ENCODE peak calls at places on chromosomes 11 and 22, in five cellular contexts. One of them, this sample, is unnamed.

GRCh38 chr22:42172385-42173172 is 42.0 kb upstream of the CYP2D6 start:
- DNase-seq in heart left ventricle: no peak
- DNase-seq in pancreas: no peak
- DNase-seq in endothelial cell: no peak
- DNase-seq in A549: no peak
- DNase-seq in this sample: no peak

GRCh38 chr22:34236527-34236926 is 316.3 kb upstream of the LARGE1 start:
- DNase-seq in heart left ventricle: peak
- DNase-seq in A549: no peak
- DNase-seq in pancreas: no peak
- DNase-seq in endothelial cell: no peak
- DNase-seq in this sample: no peak

GRCh38 chr11:5500391-5500790 is 9.4 kb downstream of the UBQLN3 start:
- DNase-seq in heart left ventricle: no peak
- DNase-seq in A549: no peak
- DNase-seq in endothelial cell: no peak
- DNase-seq in pancreas: no peak
- DNase-seq in this sample: no peak

GRCh38 chr11:126601136-126601535 is 245.7 kb downstream of the ST3GAL4 start:
- DNase-seq in A549: no peak
- DNase-seq in endothelial cell: no peak
- DNase-seq in heart left ventricle: no peak
- DNase-seq in pancreas: no peak
- DNase-seq in this sample: no peak

GRCh38 chr22:17578129-17578754 is 14.9 kb downstream of the SLC25A18 start:
- DNase-seq in A549: no peak
- DNase-seq in endothelial cell: no peak
- DNase-seq in heart left ventricle: peak
- DNase-seq in pancreas: peak
- DNase-seq in this sample: no peak

GRCh38 chr22:48423481-48423901 is 1404.2 kb downstream of the BRD1 start:
- DNase-seq in heart left ventricle: no peak
- DNase-seq in pancreas: no peak
- DNase-seq in A549: no peak
- DNase-seq in endothelial cell: no peak
- DNase-seq in this sample: no peak

GRCh38 chr11:68212421-68213134 is 518 bp downstream of the KMT5B start:
- DNase-seq in endothelial cell: peak
- DNase-seq in heart left ventricle: peak
- DNase-seq in A549: peak
- DNase-seq in pancreas: peak
- DNase-seq in this sample: no peak

GRCh38 chr11:74446445-74446844 is 20.9 kb downstream of the KCNE3 start:
- DNase-seq in pancreas: no peak
- DNase-seq in endothelial cell: no peak
- DNase-seq in A549: no peak
- DNase-seq in heart left ventricle: no peak
- DNase-seq in this sample: no peak

GRCh38 chr22:40534379-40535188 is 101.9 kb downstream of the MRTFA start:
- DNase-seq in A549: no peak
- DNase-seq in heart left ventricle: no peak
- DNase-seq in endothelial cell: no peak
- DNase-seq in pancreas: no peak
- DNase-seq in this sample: no peak

GRCh38 chr11:130166457-130166784 is 6.8 kb downstream of the ST14 start:
- DNase-seq in pancreas: no peak
- DNase-seq in heart left ventricle: no peak
- DNase-seq in endothelial cell: no peak
- DNase-seq in A549: peak
- DNase-seq in this sample: no peak

GRCh38 chr11:47848636-47849155 is 546 bp upstream of the NUP160 start:
- DNase-seq in endothelial cell: no peak
- DNase-seq in pancreas: no peak
- DNase-seq in A549: no peak
- DNase-seq in heart left ventricle: no peak
- DNase-seq in this sample: no peak

GRCh38 chr11:40716344-40717178 is 742.9 kb downstream of the LRRC4C start:
- DNase-seq in A549: no peak
- DNase-seq in endothelial cell: no peak
- DNase-seq in heart left ventricle: no peak
- DNase-seq in pancreas: no peak
- DNase-seq in this sample: no peak

GRCh38 chr11:26187639-26188038 is 144.3 kb upstream of the ANO3 start:
- DNase-seq in endothelial cell: no peak
- DNase-seq in A549: peak
- DNase-seq in pancreas: no peak
- DNase-seq in heart left ventricle: no peak
- DNase-seq in this sample: no peak

GRCh38 chr11:64084146-64084961 is 48.6 kb downstream of the FLRT1 start:
- DNase-seq in heart left ventricle: no peak
- DNase-seq in A549: no peak
- DNase-seq in pancreas: no peak
- DNase-seq in endothelial cell: no peak
- DNase-seq in this sample: no peak

GRCh38 chr11:44096360-44097188 is 1.1 kb downstream of the EXT2 start:
- DNase-seq in endothelial cell: peak
- DNase-seq in pancreas: no peak
- DNase-seq in A549: peak
- DNase-seq in heart left ventricle: no peak
- DNase-seq in this sample: peak

GRCh38 chr11:66420671-66421476 is at the start of gene NPAS4:
- DNase-seq in A549: no peak
- DNase-seq in endothelial cell: no peak
- DNase-seq in pancreas: no peak
- DNase-seq in heart left ventricle: no peak
- DNase-seq in this sample: no peak

GRCh38 chr11:124276081-124276480 is 19.9 kb downstream of the OR8G5 start:
- DNase-seq in pancreas: no peak
- DNase-seq in heart left ventricle: no peak
- DNase-seq in endothelial cell: no peak
- DNase-seq in A549: no peak
- DNase-seq in this sample: no peak

GRCh38 chr11:115208808-115209259 is 295.4 kb downstream of the CADM1 start:
- DNase-seq in heart left ventricle: no peak
- DNase-seq in pancreas: no peak
- DNase-seq in endothelial cell: no peak
- DNase-seq in A549: no peak
- DNase-seq in this sample: no peak

GRCh38 chr11:114090976-114091375 is 31.5 kb downstream of the ZBTB16 start:
- DNase-seq in endothelial cell: no peak
- DNase-seq in pancreas: no peak
- DNase-seq in A549: no peak
- DNase-seq in heart left ventricle: no peak
- DNase-seq in this sample: no peak

GRCh38 chr11:35567737-35568465 is 42.5 kb upstream of the PAMR1 start:
- DNase-seq in A549: peak
- DNase-seq in heart left ventricle: no peak
- DNase-seq in endothelial cell: no peak
- DNase-seq in pancreas: no peak
- DNase-seq in this sample: no peak

GRCh38 chr11:128153697-128154048 is 433.7 kb downstream of the ETS1 start:
- DNase-seq in endothelial cell: peak
- DNase-seq in pancreas: no peak
- DNase-seq in heart left ventricle: no peak
- DNase-seq in A549: no peak
- DNase-seq in this sample: no peak

GRCh38 chr11:43376594-43376993 is 17.9 kb downstream of the TTC17 start:
- DNase-seq in A549: peak
- DNase-seq in endothelial cell: no peak
- DNase-seq in heart left ventricle: no peak
- DNase-seq in pancreas: no peak
- DNase-seq in this sample: no peak

GRCh38 chr11:9385288-9385902 is 943 bp downstream of the IPO7 start:
- DNase-seq in heart left ventricle: no peak
- DNase-seq in A549: peak
- DNase-seq in pancreas: peak
- DNase-seq in endothelial cell: no peak
- DNase-seq in this sample: no peak

GRCh38 chr11:45930031-45930794 is 7.8 kb downstream of the LARGE2 start:
- DNase-seq in pancreas: peak
- DNase-seq in endothelial cell: no peak
- DNase-seq in A549: no peak
- DNase-seq in heart left ventricle: peak
- DNase-seq in this sample: no peak

GRCh38 chr22:32204211-32204855 is 540 bp downstream of the RFPL2 start:
- DNase-seq in A549: peak
- DNase-seq in endothelial cell: no peak
- DNase-seq in heart left ventricle: no peak
- DNase-seq in pancreas: no peak
- DNase-seq in this sample: no peak

GRCh38 chr22:42763965-42764480 is 43.4 kb upstream of the A4GALT start:
- DNase-seq in A549: no peak
- DNase-seq in heart left ventricle: no peak
- DNase-seq in endothelial cell: no peak
- DNase-seq in pancreas: no peak
- DNase-seq in this sample: no peak

GRCh38 chr11:106091480-106092123 is 14.1 kb downstream of the AASDHPPT start:
- DNase-seq in heart left ventricle: no peak
- DNase-seq in pancreas: no peak
- DNase-seq in A549: no peak
- DNase-seq in endothelial cell: no peak
- DNase-seq in this sample: no peak

GRCh38 chr11:1846453-1846932 is 6.4 kb upstream of the LSP1 start:
- DNase-seq in pancreas: no peak
- DNase-seq in A549: no peak
- DNase-seq in endothelial cell: no peak
- DNase-seq in heart left ventricle: no peak
- DNase-seq in this sample: no peak

GRCh38 chr11:1845571-1846452 is 7.0 kb downstream of the TNNI2 start:
- DNase-seq in pancreas: no peak
- DNase-seq in endothelial cell: no peak
- DNase-seq in A549: no peak
- DNase-seq in heart left ventricle: no peak
- DNase-seq in this sample: no peak

GRCh38 chr11:1848640-1849265 is 4.1 kb upstream of the LSP1 start:
- DNase-seq in A549: no peak
- DNase-seq in endothelial cell: no peak
- DNase-seq in heart left ventricle: no peak
- DNase-seq in pancreas: no peak
- DNase-seq in this sample: no peak

GRCh38 chr11:1847941-1848639 is 4.8 kb upstream of the LSP1 start:
- DNase-seq in heart left ventricle: no peak
- DNase-seq in A549: no peak
- DNase-seq in pancreas: no peak
- DNase-seq in endothelial cell: no peak
- DNase-seq in this sample: no peak

DNA sequence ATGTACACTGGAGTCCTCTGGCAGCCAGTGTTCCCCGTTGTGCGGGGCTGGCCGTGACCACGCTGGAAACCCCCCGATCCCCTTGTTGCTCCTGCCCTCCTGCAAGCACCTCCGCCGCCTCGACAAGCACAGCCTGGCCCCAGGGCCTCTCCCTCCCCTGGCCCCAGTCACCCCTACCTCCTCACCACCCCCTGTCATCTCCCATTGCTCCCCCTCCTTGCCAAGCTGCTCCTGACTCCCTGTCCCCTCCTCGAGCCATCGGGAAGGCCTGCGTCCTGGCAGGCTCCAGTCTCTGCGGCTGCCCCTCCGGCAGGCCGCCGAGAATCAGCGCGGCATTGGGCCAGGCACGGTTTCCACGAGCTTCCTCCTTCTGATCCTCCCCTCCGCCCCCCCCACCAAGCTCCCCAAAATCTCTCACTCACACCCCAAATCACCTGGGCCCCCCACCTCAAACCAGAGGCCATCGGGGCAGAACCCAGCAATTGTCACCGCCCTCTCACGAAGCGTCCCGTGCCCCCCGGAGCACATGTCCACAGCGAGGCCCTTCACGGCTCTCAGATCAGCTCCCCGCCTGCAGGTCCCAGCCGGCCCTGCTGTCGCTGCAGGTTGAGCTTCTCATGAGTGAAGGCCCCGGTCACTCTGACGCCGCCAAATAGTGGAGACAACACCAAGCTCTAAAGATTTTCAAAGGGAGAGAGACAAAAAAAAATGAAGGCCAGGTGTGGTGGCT is 5.7 kb upstream of the LSP1 start:
- DNase-seq in pancreas: no peak
- DNase-seq in A549: no peak
- DNase-seq in heart left ventricle: no peak
- DNase-seq in endothelial cell: no peak
- DNase-seq in this sample: no peak
- TF ChIP-seq CTCF in pancreas: no peak
- TF ChIP-seq CTCF in A549: no peak
- TF ChIP-seq CTCF in heart left ventricle: no peak
- TF ChIP-seq CTCF in endothelial cell: no peak
- TF ChIP-seq CTCF in this sample: no peak

DNA sequence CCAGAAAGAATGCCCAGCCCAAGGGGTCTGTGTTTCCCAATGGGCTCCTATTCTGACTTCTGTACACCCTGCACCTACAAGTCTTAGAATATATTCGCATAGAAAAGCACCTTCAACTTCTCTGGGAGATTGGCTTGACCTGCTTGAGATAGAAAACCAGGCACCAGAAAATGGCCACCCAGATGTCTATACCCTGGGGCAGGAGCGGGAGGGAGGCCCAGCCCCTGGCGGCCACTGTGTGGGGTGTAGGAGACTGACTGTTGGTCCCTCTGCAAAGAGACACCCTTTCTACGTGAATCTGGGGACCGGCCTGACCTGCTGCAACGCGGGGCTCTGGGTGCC is 8.5 kb downstream of the DENND6B start:
- DNase-seq in endothelial cell: no peak
- DNase-seq in A549: no peak
- DNase-seq in pancreas: no peak
- DNase-seq in heart left ventricle: no peak
- DNase-seq in this sample: no peak
- TF ChIP-seq CTCF in endothelial cell: no peak
- TF ChIP-seq CTCF in A549: no peak
- TF ChIP-seq CTCF in pancreas: no peak
- TF ChIP-seq CTCF in heart left ventricle: no peak
- TF ChIP-seq CTCF in this sample: no peak

GRCh38 chr22:27937453-27937852 is 18.4 kb upstream of the PITPNB start:
- DNase-seq in endothelial cell: no peak
- DNase-seq in heart left ventricle: no peak
- DNase-seq in pancreas: no peak
- DNase-seq in A549: no peak
- DNase-seq in this sample: no peak
- TF ChIP-seq CTCF in endothelial cell: no peak
- TF ChIP-seq CTCF in heart left ventricle: no peak
- TF ChIP-seq CTCF in pancreas: no peak
- TF ChIP-seq CTCF in A549: no peak
- TF ChIP-seq CTCF in this sample: peak

DNA sequence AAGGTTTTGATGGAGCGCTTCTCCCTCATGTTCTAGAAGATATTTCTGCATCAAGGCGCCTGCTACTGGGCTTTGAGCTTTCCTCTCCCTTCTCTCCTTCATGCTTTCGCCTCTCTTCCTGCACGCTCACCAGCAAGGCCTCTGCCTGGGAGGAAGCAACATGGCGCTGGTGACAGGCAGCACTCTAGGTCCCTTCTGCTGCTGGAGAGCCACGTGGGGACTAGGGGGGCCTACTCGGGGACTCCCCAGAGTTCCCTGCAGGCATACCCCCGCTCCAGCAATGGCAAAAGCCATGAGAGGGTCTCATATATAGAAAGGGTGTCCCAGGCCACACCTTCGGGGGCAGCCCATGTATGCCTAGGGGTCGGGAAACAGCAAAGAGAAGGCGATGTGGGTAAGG is 49.7 kb downstream of the GRIK4 start:
- DNase-seq in heart left ventricle: no peak
- DNase-seq in pancreas: no peak
- DNase-seq in endothelial cell: no peak
- DNase-seq in A549: no peak
- DNase-seq in this sample: no peak
- TF ChIP-seq CTCF in heart left ventricle: no peak
- TF ChIP-seq CTCF in pancreas: no peak
- TF ChIP-seq CTCF in endothelial cell: no peak
- TF ChIP-seq CTCF in A549: no peak
- TF ChIP-seq CTCF in this sample: no peak